ENCODE peak calls at places on chromosomes 11 and 22, in four cellular contexts. F is CD4-positive, CD25-positive, alpha-beta regulatory T cell; M is A549; C is CD8-positive, alpha-beta memory T cell. K is an unnamed sample.

GRCh38 chr22:50340157-50340879 is 2.8 kb upstream of the PPP6R2 start:
- DNase-seq in F (no peak), M (no peak), C (no peak), K (no peak)

GRCh38 chr22:26471522-26471921 is 12.1 kb downstream of the HPS4 start:
- DNase-seq in F (no peak), M (peak), C (no peak), K (no peak)

GRCh38 chr11:123434262-123434661 is 4.2 kb downstream of the GRAMD1B start:
- DNase-seq in C (no peak), F (no peak), M (peak), K (peak)

GRCh38 chr11:33160147-33160546 is 1.1 kb downstream of the CSTF3 start:
- DNase-seq in F (no peak), C (no peak), M (no peak), K (no peak)

GRCh38 chr22:49977578-49977977 is 17.0 kb downstream of the PIM3 start:
- DNase-seq in C (no peak), M (no peak), F (no peak), K (no peak)

GRCh38 chr11:42524534-42525227 is 787.1 kb upstream of the API5 start:
- DNase-seq in F (no peak), M (no peak), C (no peak), K (no peak)

GRCh38 chr11:34250732-34251639 is 106.8 kb downstream of the ABTB2 start:
- DNase-seq in F (peak), M (peak), C (peak), K (peak)

GRCh38 chr11:72007089-72007476 is 8.4 kb downstream of the IL18BP start:
- DNase-seq in F (no peak), C (no peak), M (no peak), K (no peak)

GRCh38 chr22:20554824-20555223 is 47.4 kb downstream of the MED15 start:
- DNase-seq in M (no peak), F (no peak), C (no peak), K (no peak)

GRCh38 chr11:9150944-9151343 is 59.5 kb upstream of the SCUBE2 start:
- DNase-seq in M (no peak), C (no peak), F (no peak), K (no peak)

GRCh38 chr22:47599753-47600152 is 837.3 kb downstream of the TBC1D22A start:
- DNase-seq in F (no peak), M (no peak), C (no peak), K (no peak)

GRCh38 chr22:40593460-40594273 is 42.9 kb downstream of the MRTFA start:
- DNase-seq in M (no peak), C (no peak), F (no peak), K (no peak)

GRCh38 chr11:64724863-64725535 is 2.0 kb upstream of the NRXN2 start:
- DNase-seq in C (no peak), M (no peak), F (no peak), K (no peak)

GRCh38 chr11:77346906-77347603 is 45.6 kb upstream of the GDPD4 start:
- DNase-seq in M (no peak), C (no peak), F (no peak), K (no peak)

GRCh38 chr11:79440451-79441158 is at the start of gene TENM4:
- DNase-seq in F (no peak), M (no peak), C (no peak), K (no peak)

GRCh38 chr22:50216161-50216683 is 15.4 kb downstream of the SELENOO start:
- DNase-seq in C (no peak), F (no peak), M (no peak), K (no peak)

GRCh38 chr22:48581206-48581766 is 1246.4 kb downstream of the BRD1 start:
- DNase-seq in M (no peak), C (no peak), F (no peak), K (no peak)

GRCh38 chr11:93033093-93033492 is 63.6 kb downstream of the MTNR1B start:
- DNase-seq in C (no peak), F (no peak), M (no peak), K (no peak)

GRCh38 chr11:45665933-45666647 is 668 bp upstream of the CHST1 start:
- DNase-seq in M (no peak), F (no peak), C (no peak), K (no peak)

GRCh38 chr11:131998020-131998419 is 627.6 kb downstream of the NTM start:
- DNase-seq in M (no peak), C (no peak), F (no peak), K (no peak)
- H3K27ac ChIP-seq in M (no peak), C (no peak), F (no peak), K (no peak)

DNA sequence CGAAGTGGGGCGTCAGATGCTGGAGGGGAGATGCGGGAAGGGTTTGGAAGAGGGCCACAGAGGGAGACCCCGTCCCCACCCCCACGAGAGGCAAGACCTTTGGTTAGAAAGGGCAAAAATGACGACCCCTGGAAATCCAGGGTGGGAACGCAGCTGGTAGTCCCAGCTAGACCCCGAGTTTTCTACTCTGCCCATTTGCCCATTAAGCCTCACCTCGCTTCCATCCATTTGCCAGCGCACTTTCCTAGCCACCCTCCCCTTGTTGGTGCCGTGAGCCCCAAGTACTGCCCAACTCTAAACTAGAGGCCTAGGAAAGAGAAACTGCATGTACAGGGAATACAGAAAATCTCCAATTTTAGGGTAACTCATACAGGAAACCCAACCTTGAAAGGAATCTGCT is 370 bp downstream of the DDX25 start:
- DNase-seq in M (no peak), F (no peak), C (no peak), K (no peak)
- H3K4me3 ChIP-seq in M (no peak), F (no peak), C (no peak), K (no peak)

GRCh38 chr11:66904055-66904454 is 47.2 kb downstream of the LRFN4 start:
- DNase-seq in F (no peak), M (peak), C (no peak), K (no peak)

GRCh38 chr11:66904981-66905521 is 48.2 kb downstream of the LRFN4 start:
- DNase-seq in M (no peak), F (no peak), C (no peak), K (no peak)

GRCh38 chr11:66905631-66906030 is 48.8 kb downstream of the LRFN4 start:
- DNase-seq in F (no peak), C (no peak), M (no peak), K (no peak)

GRCh38 chr11:66904561-66904960 is 47.7 kb downstream of the LRFN4 start:
- DNase-seq in C (no peak), F (no peak), M (no peak), K (no peak)

GRCh38 chr11:66902486-66903177 is 45.8 kb downstream of the LRFN4 start:
- DNase-seq in M (no peak), F (no peak), C (no peak), K (no peak)
- H3K27ac ChIP-seq in M (peak), F (no peak), C (no peak), K (no peak)

GRCh38 chr11:68121067-68121899 is at the start of gene CHKA:
- DNase-seq in C (peak), M (peak), F (peak), K (peak)

GRCh38 chr11:68117896-68118470 is 3.2 kb downstream of the CHKA start:
- DNase-seq in M (no peak), C (no peak), F (no peak), K (no peak)

GRCh38 chr11:68120212-68121066 is 749 bp downstream of the CHKA start:
- DNase-seq in M (no peak), F (peak), C (peak), K (peak)

GRCh38 chr11:68116892-68117435 is 4.2 kb downstream of the CHKA start:
- DNase-seq in M (no peak), F (no peak), C (no peak), K (no peak)

DNA sequence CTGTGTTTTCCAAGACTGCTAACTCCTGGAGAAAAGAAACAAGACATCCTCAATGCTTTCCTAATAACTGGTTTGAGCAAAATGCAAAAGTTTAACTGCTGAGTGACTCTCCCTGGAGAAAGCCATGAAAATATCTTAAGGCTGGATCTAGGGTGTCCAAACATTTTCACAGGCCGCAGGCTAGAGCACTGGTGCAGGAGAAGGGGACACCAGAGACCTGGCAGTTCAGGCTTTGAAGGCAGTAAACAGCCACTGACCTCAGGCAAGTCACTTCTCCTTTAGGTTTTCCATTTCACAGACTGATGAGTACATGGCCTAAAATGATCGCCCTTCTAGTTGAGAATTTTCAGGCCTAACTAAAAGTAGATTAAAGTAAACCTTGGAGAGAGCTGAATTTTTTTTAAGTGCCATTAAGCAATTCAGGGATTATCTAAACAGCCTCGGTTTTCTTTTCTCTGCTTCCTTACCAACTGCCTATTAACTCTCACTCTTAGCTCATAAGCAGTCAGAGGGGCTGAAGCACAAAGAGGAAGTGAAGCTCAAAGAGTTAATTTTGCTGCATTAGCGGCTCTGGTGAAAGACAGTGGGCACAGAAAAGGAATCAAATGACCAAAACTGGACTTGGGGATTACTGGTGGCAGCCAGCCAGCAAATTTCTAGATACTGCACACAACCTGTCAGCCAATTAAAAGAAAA is 2.3 kb downstream of the CHKA start:
- DNase-seq in F (no peak), C (no peak), M (no peak), K (no peak)
- H3K4me3 ChIP-seq in F (no peak), C (no peak), M (no peak), K (no peak)

GRCh38 chr11:68674461-68674860 is 9.9 kb upstream of the GAL start:
- DNase-seq in M (no peak), C (no peak), F (no peak), K (no peak)
- H3K27ac ChIP-seq in M (no peak), C (no peak), F (no peak), K (no peak)

DNA sequence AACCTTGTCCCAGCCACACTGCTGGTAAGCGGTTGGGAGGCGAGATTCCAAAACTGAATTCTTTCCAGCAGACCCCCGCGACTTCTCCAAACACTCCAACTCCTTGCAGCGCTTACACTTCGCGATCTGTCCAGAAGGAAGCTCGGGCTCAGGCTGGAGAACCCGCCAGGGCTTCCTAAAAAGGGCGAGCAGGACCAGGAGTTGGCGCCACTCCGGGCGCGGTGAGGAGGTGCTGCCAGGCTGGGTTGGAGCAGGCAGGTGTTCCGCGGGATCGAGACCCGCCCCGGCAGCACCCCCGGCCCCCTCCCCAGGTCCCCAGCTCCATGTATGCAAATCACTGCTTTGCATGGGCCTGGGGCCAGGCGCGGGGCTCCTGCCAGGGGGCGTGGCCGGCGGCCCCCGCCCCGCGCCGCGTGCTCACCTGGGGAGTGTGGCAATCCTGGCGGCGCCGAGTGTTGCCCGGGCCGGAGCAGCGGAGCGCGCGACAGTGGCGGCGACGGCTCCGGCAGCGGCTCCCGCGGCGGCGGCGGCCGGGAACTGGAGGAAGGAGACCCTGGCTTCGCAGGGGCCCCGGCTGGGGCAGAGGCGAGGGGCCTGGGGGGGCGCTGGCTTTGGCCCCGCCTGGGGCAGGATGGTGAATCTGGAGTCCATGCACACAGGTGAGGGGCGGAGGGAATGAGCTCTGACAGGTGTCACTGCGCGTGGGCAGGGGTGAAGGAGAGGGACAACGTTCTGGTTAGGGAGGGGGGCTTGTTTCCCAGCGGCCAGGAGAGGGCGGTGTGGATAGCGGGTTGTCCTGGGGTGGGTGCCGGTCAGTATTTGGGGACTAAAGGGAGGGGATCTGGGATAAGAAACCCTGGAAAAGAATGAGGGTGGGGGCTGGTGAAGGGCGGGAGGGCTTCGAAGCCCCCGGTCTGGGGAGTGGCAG is at the start of gene POU2F3:
- DNase-seq in C (no peak), F (no peak), M (no peak), K (no peak)
- H3K4me3 ChIP-seq in C (no peak), F (no peak), M (no peak), K (no peak)

DNA sequence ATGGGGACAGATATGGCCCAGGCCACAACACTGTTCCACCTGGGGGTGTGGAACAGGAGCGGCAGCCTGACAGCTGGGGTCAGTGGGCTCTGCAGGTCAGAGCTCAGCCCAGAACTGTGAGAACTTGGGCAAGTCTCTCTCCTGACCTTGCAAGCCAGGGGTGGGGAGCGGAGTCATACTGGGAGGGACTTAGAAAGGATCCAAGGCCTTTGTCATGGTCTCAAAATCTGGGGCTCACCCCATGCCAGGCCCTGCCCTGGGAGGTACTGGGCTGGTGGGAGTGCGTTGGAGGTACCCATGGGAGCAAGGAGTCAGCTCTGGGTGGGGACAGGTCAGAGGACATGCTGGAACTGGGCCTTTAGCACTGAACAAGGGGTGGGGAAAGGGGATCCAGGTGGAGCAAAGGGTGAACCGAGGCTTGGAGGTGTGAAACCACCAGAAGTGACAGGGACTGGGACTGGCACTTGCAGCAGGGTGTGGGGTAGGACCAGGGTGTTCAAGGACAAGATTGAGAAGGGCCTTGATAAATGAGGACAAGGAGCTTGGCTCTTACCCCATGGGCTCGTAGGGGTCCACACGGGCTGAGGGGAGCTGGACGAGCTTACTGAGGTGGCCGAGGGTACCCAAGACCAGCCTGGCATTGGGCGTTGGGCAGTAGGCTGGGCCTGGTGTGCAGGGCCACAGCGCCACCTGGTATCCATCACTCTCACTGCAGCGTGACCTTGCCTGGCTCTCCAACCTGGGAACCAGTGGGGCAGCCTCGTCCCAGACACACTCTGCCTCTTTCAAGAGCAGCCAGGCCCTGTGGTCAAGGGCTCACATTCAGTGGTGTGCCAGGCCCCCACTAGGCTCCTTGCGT is 7.4 kb upstream of the PMM1 start:
- DNase-seq in M (peak), F (no peak), C (peak), K (peak)
- H3K27ac ChIP-seq in M (no peak), F (no peak), C (no peak), K (no peak)

K was measured in naive thymus-derived CD4-positive, alpha-beta T cell.